ENCODE peak calls at places on chromosomes 13 and 19, in five cellular contexts. Q, O, E, P and H are unnamed samples.

GRCh38 chr13:20174656-20175405 is 14.0 kb upstream of the GJA3 start:
- DNase-seq in E (peak), P (peak), Q (no peak), O (peak), H (peak)

GRCh38 chr13:83752141-83752540 is 130.1 kb downstream of the SLITRK1 start:
- DNase-seq in O (no peak), E (peak), Q (no peak), P (no peak), H (peak)

GRCh38 chr13:97234742-97235141 is 12.6 kb downstream of the MBNL2 start:
- DNase-seq in O (no peak), E (no peak), Q (no peak), P (no peak), H (no peak)

GRCh38 chr13:106617561-106617960 is 49.6 kb upstream of the ARGLU1 start:
- DNase-seq in E (peak), P (no peak), O (peak), Q (peak), H (no peak)

GRCh38 chr19:44848036-44848804 is 2.1 kb downstream of the NECTIN2 start:
- DNase-seq in E (peak), O (peak), P (peak), Q (peak), H (peak)

GRCh38 chr13:26017932-26018690 is 33.7 kb downstream of the SHISA2 start:
- DNase-seq in O (no peak), E (no peak), P (no peak), Q (no peak), H (peak)

GRCh38 chr19:55552620-55553019 is 7.3 kb upstream of the SBK3 start:
- DNase-seq in O (no peak), P (peak), Q (no peak), E (peak), H (peak)

GRCh38 chr13:68522184-68522583 is 1292.0 kb upstream of the PCDH9 start:
- DNase-seq in P (no peak), Q (no peak), E (no peak), O (no peak), H (no peak)

GRCh38 chr19:38917516-38917915 is 5.5 kb upstream of the CCER2 start:
- DNase-seq in E (no peak), O (no peak), P (no peak), Q (no peak), H (no peak)

GRCh38 chr19:42498387-42498786 is 29.9 kb downstream of the CEACAM1 start:
- DNase-seq in E (no peak), P (no peak), O (no peak), Q (no peak), H (no peak)

GRCh38 chr13:47463726-47464125 is 537.3 kb downstream of the SUCLA2 start:
- DNase-seq in Q (no peak), O (peak), P (no peak), E (peak), H (peak)

GRCh38 chr19:34241513-34242337 is 12.6 kb upstream of the GARRE1 start:
- DNase-seq in Q (no peak), P (peak), O (peak), E (no peak), H (no peak)

GRCh38 chr13:112962911-112963625 is 5.9 kb upstream of the MCF2L start:
- DNase-seq in Q (no peak), P (no peak), O (no peak), E (no peak), H (no peak)

GRCh38 chr19:6608950-6609349 is 18.0 kb upstream of the CD70 start:
- DNase-seq in E (no peak), P (no peak), Q (no peak), O (no peak), H (no peak)

GRCh38 chr13:55155046-55155445 is 1985.7 kb upstream of the PRR20A start:
- DNase-seq in Q (no peak), E (no peak), P (no peak), O (no peak), H (no peak)

GRCh38 chr13:21676611-21677021 is 5.7 kb downstream of the FGF9 start:
- DNase-seq in E (no peak), Q (peak), P (no peak), O (peak), H (no peak)

GRCh38 chr19:51490676-51491075 is 10.9 kb downstream of the SIGLEC12 start:
- DNase-seq in Q (no peak), E (no peak), P (no peak), O (peak), H (no peak)

GRCh38 chr13:36362251-36362650 is 16.1 kb upstream of the SPART start:
- DNase-seq in E (peak), P (no peak), O (no peak), Q (no peak), H (peak)

GRCh38 chr13:102597029-102598015 is 536 bp downstream of the TPP2 start:
- DNase-seq in E (peak), O (no peak), Q (peak), P (no peak), H (peak)

GRCh38 chr13:30216111-30216510 is 91.2 kb downstream of the KATNAL1 start:
- DNase-seq in O (no peak), E (no peak), P (no peak), Q (no peak), H (no peak)

DNA sequence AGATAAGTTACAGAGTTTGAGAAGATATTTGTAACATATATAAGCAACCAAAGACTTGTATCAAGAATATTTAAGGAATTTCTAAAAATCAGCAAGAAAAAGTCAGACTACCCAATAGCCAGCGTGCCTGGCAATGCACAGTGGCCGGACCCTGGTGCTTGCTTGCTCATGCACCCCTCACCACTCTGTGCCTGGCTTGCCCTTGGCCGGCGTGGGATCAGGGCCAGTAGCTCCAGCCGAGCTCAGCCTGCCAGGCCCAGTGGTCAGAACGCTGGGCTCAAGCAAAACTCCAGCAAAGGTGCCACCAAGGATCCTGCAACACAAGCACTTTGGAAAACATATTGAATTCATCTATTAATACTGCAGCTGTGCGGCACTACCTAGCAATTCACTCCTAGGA is 95.1 kb downstream of the KATNAL1 start:
- DNase-seq in O (no peak), Q (no peak), E (no peak), P (no peak), H (no peak)
- H4K91ac ChIP-seq in O (no peak), Q (no peak), E (no peak), P (no peak), H (no peak)

GRCh38 chr19:17455308-17455707 is 5.4 kb downstream of the NXNL1 start:
- DNase-seq in Q (no peak), O (no peak), E (no peak), P (no peak), H (no peak)
- H4K91ac ChIP-seq in Q (no peak), O (no peak), E (no peak), P (no peak), H (no peak)

GRCh38 chr13:95982144-95982543 is 71.1 kb downstream of the UGGT2 start:
- DNase-seq in E (no peak), Q (no peak), P (no peak), O (no peak), H (no peak)
- H4K91ac ChIP-seq in E (no peak), Q (no peak), P (no peak), O (no peak), H (no peak)

DNA sequence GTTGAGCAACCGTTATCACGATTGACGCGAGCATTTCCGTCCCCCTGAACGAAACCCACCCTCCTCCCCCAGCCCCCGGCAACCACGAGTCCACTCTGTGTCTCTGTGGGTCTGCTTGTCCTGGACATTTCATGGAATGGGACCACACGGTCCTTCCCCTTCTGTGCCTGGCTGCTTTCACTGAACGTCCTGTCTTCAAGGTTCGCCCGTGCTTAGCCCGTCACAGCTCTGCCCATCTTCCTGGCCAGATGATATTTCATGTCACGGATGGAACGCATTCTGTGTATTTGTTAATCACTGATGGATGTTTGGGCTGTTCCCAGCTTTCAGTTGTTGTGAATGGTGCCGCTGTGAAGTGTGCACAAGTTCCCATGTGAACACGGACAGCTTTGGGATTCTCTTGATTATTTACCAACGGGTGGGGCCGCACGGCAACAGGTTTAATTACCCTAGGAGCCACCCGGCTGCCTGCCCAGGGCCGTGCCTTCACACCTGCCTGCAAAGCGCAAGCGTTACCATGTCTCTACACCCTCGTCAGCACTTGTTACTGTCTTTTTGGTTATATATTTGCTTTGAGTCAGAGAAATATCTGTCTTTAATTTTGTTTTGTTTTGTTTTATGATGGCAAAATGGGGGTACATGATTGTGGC is 42.5 kb downstream of the RASA3 start:
- DNase-seq in O (no peak), P (no peak), E (no peak), Q (no peak), H (no peak)
- H4K91ac ChIP-seq in O (no peak), P (no peak), E (no peak), Q (no peak), H (no peak)

DNA sequence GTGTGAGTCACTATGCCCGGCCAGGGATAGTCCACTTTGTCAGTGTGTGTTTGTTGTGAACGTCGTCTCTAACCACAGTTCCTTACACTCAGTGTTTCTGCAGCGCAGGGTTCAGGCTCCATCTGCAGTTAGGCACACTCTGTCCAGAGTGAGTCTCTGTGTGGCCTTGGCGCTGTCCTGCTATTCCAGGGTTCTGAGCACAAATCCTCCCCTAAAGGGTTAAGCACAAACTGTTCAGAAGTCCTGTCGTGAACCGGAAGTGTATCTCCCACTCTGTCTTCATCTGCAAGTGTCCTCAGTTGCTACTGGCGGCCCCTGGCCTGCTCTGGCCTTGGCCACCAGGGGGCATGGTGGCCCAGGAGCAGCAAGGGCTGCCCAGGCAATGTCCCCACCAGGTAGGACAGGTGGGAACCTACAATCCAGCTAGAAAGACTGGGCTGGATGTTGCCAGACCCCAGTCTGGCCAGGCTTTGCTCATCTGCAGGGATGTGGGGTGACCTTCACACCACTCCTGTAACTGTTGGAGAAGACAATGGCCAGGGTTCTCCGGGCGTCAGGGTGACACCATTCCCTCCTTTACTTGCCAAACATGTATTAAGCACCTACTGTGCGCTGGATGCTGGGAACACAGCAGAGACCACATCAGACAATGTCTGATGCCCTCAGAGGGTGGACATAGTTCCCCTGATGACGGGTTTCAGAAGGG is 38.6 kb upstream of the GATAD2A start:
- DNase-seq in E (peak), Q (peak), P (peak), O (peak), H (peak)
- H4K91ac ChIP-seq in E (peak), Q (no peak), P (peak), O (no peak), H (no peak)

GRCh38 chr19:54448774-54449700 is at the start of gene LENG8:
- DNase-seq in E (peak), O (peak), P (peak), Q (peak), H (peak)

GRCh38 chr19:54451997-54452396 is 3.0 kb downstream of the LENG8 start:
- DNase-seq in Q (no peak), P (no peak), E (no peak), O (no peak), H (no peak)

GRCh38 chr19:54451331-54451871 is 2.4 kb downstream of the LENG8 start:
- DNase-seq in P (no peak), O (no peak), E (no peak), Q (no peak), H (peak)

GRCh38 chr19:54448037-54448773 is 794 bp upstream of the LENG8 start:
- DNase-seq in E (peak), O (peak), P (peak), Q (no peak), H (peak)

GRCh38 chr19:54449701-54450069 is 686 bp downstream of the LENG8 start:
- DNase-seq in P (peak), E (peak), O (no peak), Q (no peak), H (peak)
- H4K91ac ChIP-seq in P (peak), E (peak), O (no peak), Q (no peak), H (peak)